ENCODE peak calls at places on chromosomes 3 and 15, in ten cellular contexts. C is activated gamma-delta T cell treated with Interleukin-2 at 50 U/mL for 16 hours, F is C1 segment of cervical spinal cord, W is GM20000, X is NCI-H460, K is RCC 7860, Y is ACHN, M is hypothalamus, V is upper lobe of right lung, N is NCI-H1105. S is an unnamed sample.

GRCh38 chr3:54550216-54550977 is 377.5 kb downstream of the LRTM1 start:
- DNase-seq in Y (no peak), N (no peak), F (no peak), W (no peak), C (no peak), M (no peak), X (no peak), K (no peak), V (no peak), S (no peak)

GRCh38 chr3:112092439-112093179 is 6.4 kb downstream of the C3orf52 start:
- DNase-seq in V (no peak), X (no peak), M (no peak), C (no peak), F (no peak), W (peak; percentile 36), Y (peak; percentile 34), N (no peak), K (peak; percentile 39), S (no peak)

GRCh38 chr3:134721214-134721613 is 70.4 kb upstream of the KY start:
- DNase-seq in M (no peak), N (no peak), F (no peak), Y (no peak), X (no peak), K (no peak), C (no peak), W (no peak), V (no peak), S (no peak)

GRCh38 chr15:83108266-83109219 is 1.1 kb downstream of the TM6SF1 start:
- DNase-seq in Y (no peak), C (peak; percentile 8), W (peak; percentile 68), V (peak; percentile 84), M (peak; percentile 15), F (peak; percentile 8), X (no peak), K (no peak), N (no peak), S (peak; percentile 23)

GRCh38 chr3:138113309-138113708 is 2.1 kb downstream of the DZIP1L start:
- DNase-seq in M (no peak), C (no peak), F (no peak), V (no peak), Y (peak; percentile 83), K (peak; percentile 85), X (no peak), N (peak; percentile 41), W (no peak), S (no peak)

GRCh38 chr3:154684440-154684839 is 254.4 kb upstream of the GPR149 start:
- DNase-seq in M (no peak), F (no peak), N (no peak), Y (no peak), X (no peak), C (no peak), K (no peak), W (no peak), V (peak; percentile 22), S (no peak)

GRCh38 chr3:186784820-186785516 is 1.6 kb downstream of the EIF4A2 start:
- DNase-seq in F (no peak), N (no peak), V (no peak), M (no peak), X (no peak), W (no peak), Y (no peak), C (no peak), K (no peak), S (no peak)

GRCh38 chr3:179971280-179971679 is 65.5 kb downstream of the PEX5L start:
- DNase-seq in Y (no peak), F (no peak), K (no peak), M (no peak), N (peak; percentile 85), V (no peak), W (no peak), X (no peak), C (no peak), S (peak; percentile 48)

GRCh38 chr3:87546216-87546615 is 269.8 kb upstream of the POU1F1 start:
- DNase-seq in W (no peak), N (no peak), Y (no peak), K (no peak), V (no peak), C (no peak), F (no peak), M (no peak), X (no peak), S (no peak)

S was measured in amniotic epithelial cell.